ENCODE peak calls at places on chromosomes 11 and 22, in ten cellular contexts. Y, V, J, N, F, I, E, T, O and G are unnamed samples.

GRCh38 chr11:55401011-55401410 is 33.2 kb downstream of the OR4A15 start:
- DNase-seq in Y (no peak), V (no peak), J (no peak), N (no peak), F (no peak), I (no peak), E (no peak), T (no peak), O (no peak), G (no peak)

GRCh38 chr11:4464216-4465159 is 15.4 kb downstream of the OR52K2 start:
- DNase-seq in Y (peak; percentile 17), V (no peak), J (no peak), N (no peak), F (no peak), I (peak; percentile 56), E (no peak), T (no peak), O (no peak), G (no peak)

GRCh38 chr11:12693485-12694181 is 19.4 kb downstream of the TEAD1 start:
- DNase-seq in Y (no peak), V (peak; percentile 21), J (peak; percentile 96), N (no peak), F (no peak), I (peak; percentile 93), E (no peak), T (peak; percentile 57), O (peak; percentile 21), G (no peak)

GRCh38 chr11:65329944-65330403 is 3.7 kb upstream of the DPF2 start:
- DNase-seq in Y (peak; percentile 100), V (peak; percentile 97), J (peak; percentile 98), N (peak; percentile 85), F (peak; percentile 75), I (peak; percentile 96), E (peak; percentile 53), T (peak; percentile 98), O (peak; percentile 90), G (peak; percentile 91)

GRCh38 chr11:88103337-88104206 is 71.7 kb downstream of the RAB38 start:
- DNase-seq in Y (peak; percentile 97), V (peak; percentile 41), J (peak; percentile 79), N (peak; percentile 69), F (no peak), I (peak; percentile 92), E (peak; percentile 0), T (peak; percentile 6), O (peak; percentile 14), G (no peak)

GRCh38 chr11:82980292-82980691 is 78.8 kb downstream of the DDIAS start:
- DNase-seq in Y (no peak), V (no peak), J (peak; percentile 88), N (no peak), F (no peak), I (no peak), E (no peak), T (no peak), O (no peak), G (no peak)

GRCh38 chr22:37661160-37661924 is 2.8 kb downstream of the PDXP start:
- DNase-seq in Y (peak; percentile 28), V (peak; percentile 35), J (peak; percentile 35), N (no peak), F (no peak), I (peak; percentile 10), E (no peak), T (no peak), O (no peak), G (no peak)

GRCh38 chr22:36982136-36982535 is 37.1 kb downstream of the TST start:
- DNase-seq in Y (no peak), V (no peak), J (no peak), N (no peak), F (no peak), I (no peak), E (no peak), T (no peak), O (no peak), G (no peak)

GRCh38 chr11:100009728-100010127 is 677.4 kb upstream of the ARHGAP42 start:
- DNase-seq in Y (no peak), V (no peak), J (no peak), N (no peak), F (no peak), I (peak; percentile 43), E (no peak), T (no peak), O (no peak), G (no peak)